ENCODE peak calls at places on chromosomes 13 and 19, in nine cellular contexts. One of them, this sample, is unnamed.
A peak's percentile ranks its signal among the peaks of the same experiment; 100 is the strongest.

GRCh38 chr13:114017966-114018365 is 44.1 kb upstream of the C13orf46 start:
- DNase-seq in activated T-helper 1 cell treated with anti-CD3 and anti-CD28 coated beads, Interleukin-12 subunit alpha, Interleukin-12 subunit beta, Interleukin-2, Interleukin-4 antibody, amounts not matched to agents 30 ng/mL and 10 ng/mL and 1 ng/mL, durations not matched to agents 14 hours and 24 hours and 36 hours: no peak
- DNase-seq in amniotic stem cell: no peak
- DNase-seq in endothelial cell: no peak
- DNase-seq in stimulated activated CD4-positive, alpha-beta T cell treated with anti-CD3 and anti-CD28 coated beads, Interleukin-1b, Interleukin-23, amount 100 ng/mL, for 24 hours: no peak
- DNase-seq in NCI-H2107: no peak
- DNase-seq in HFF-Myc: no peak
- DNase-seq in body of pancreas: no peak
- DNase-seq in IMR-90: no peak
- DNase-seq in this sample: no peak

GRCh38 chr13:107210216-107211010 is 642.5 kb upstream of the ARGLU1 start:
- DNase-seq in activated T-helper 1 cell treated with anti-CD3 and anti-CD28 coated beads, Interleukin-12 subunit alpha, Interleukin-12 subunit beta, Interleukin-2, Interleukin-4 antibody, amounts not matched to agents 30 ng/mL and 10 ng/mL and 1 ng/mL, durations not matched to agents 14 hours and 24 hours and 36 hours: no peak
- DNase-seq in amniotic stem cell: no peak
- DNase-seq in endothelial cell: no peak
- DNase-seq in stimulated activated CD4-positive, alpha-beta T cell treated with anti-CD3 and anti-CD28 coated beads, Interleukin-1b, Interleukin-23, amount 100 ng/mL, for 24 hours: no peak
- DNase-seq in NCI-H2107: peak; percentile 91
- DNase-seq in HFF-Myc: no peak
- DNase-seq in body of pancreas: no peak
- DNase-seq in IMR-90: peak; percentile 20
- DNase-seq in this sample: no peak

GRCh38 chr19:40659566-40659965 is 30.9 kb downstream of the NUMBL start:
- DNase-seq in activated T-helper 1 cell treated with anti-CD3 and anti-CD28 coated beads, Interleukin-12 subunit alpha, Interleukin-12 subunit beta, Interleukin-2, Interleukin-4 antibody, amounts not matched to agents 30 ng/mL and 10 ng/mL and 1 ng/mL, durations not matched to agents 14 hours and 24 hours and 36 hours: no peak
- DNase-seq in amniotic stem cell: no peak
- DNase-seq in endothelial cell: no peak
- DNase-seq in stimulated activated CD4-positive, alpha-beta T cell treated with anti-CD3 and anti-CD28 coated beads, Interleukin-1b, Interleukin-23, amount 100 ng/mL, for 24 hours: no peak
- DNase-seq in NCI-H2107: no peak
- DNase-seq in HFF-Myc: no peak
- DNase-seq in body of pancreas: no peak
- DNase-seq in IMR-90: no peak
- DNase-seq in this sample: no peak

GRCh38 chr19:15902254-15902653 is 4.4 kb upstream of the CYP4F2 start:
- DNase-seq in activated T-helper 1 cell treated with anti-CD3 and anti-CD28 coated beads, Interleukin-12 subunit alpha, Interleukin-12 subunit beta, Interleukin-2, Interleukin-4 antibody, amounts not matched to agents 30 ng/mL and 10 ng/mL and 1 ng/mL, durations not matched to agents 14 hours and 24 hours and 36 hours: no peak
- DNase-seq in amniotic stem cell: no peak
- DNase-seq in endothelial cell: no peak
- DNase-seq in stimulated activated CD4-positive, alpha-beta T cell treated with anti-CD3 and anti-CD28 coated beads, Interleukin-1b, Interleukin-23, amount 100 ng/mL, for 24 hours: no peak
- DNase-seq in NCI-H2107: no peak
- DNase-seq in HFF-Myc: no peak
- DNase-seq in body of pancreas: no peak
- DNase-seq in IMR-90: no peak
- DNase-seq in this sample: no peak

GRCh38 chr13:49086711-49087110 is 111.0 kb downstream of the FNDC3A start:
- DNase-seq in activated T-helper 1 cell treated with anti-CD3 and anti-CD28 coated beads, Interleukin-12 subunit alpha, Interleukin-12 subunit beta, Interleukin-2, Interleukin-4 antibody, amounts not matched to agents 30 ng/mL and 10 ng/mL and 1 ng/mL, durations not matched to agents 14 hours and 24 hours and 36 hours: no peak
- DNase-seq in amniotic stem cell: no peak
- DNase-seq in endothelial cell: no peak
- DNase-seq in stimulated activated CD4-positive, alpha-beta T cell treated with anti-CD3 and anti-CD28 coated beads, Interleukin-1b, Interleukin-23, amount 100 ng/mL, for 24 hours: no peak
- DNase-seq in NCI-H2107: no peak
- DNase-seq in HFF-Myc: no peak
- DNase-seq in body of pancreas: no peak
- DNase-seq in IMR-90: peak; percentile 76
- DNase-seq in this sample: no peak

GRCh38 chr13:96963786-96964475 is 30.3 kb downstream of the OXGR1 start:
- DNase-seq in activated T-helper 1 cell treated with anti-CD3 and anti-CD28 coated beads, Interleukin-12 subunit alpha, Interleukin-12 subunit beta, Interleukin-2, Interleukin-4 antibody, amounts not matched to agents 30 ng/mL and 10 ng/mL and 1 ng/mL, durations not matched to agents 14 hours and 24 hours and 36 hours: no peak
- DNase-seq in amniotic stem cell: no peak
- DNase-seq in endothelial cell: no peak
- DNase-seq in stimulated activated CD4-positive, alpha-beta T cell treated with anti-CD3 and anti-CD28 coated beads, Interleukin-1b, Interleukin-23, amount 100 ng/mL, for 24 hours: no peak
- DNase-seq in NCI-H2107: no peak
- DNase-seq in HFF-Myc: no peak
- DNase-seq in body of pancreas: no peak
- DNase-seq in IMR-90: no peak
- DNase-seq in this sample: no peak

GRCh38 chr13:110228936-110229904 is 77.7 kb downstream of the COL4A1 start:
- DNase-seq in activated T-helper 1 cell treated with anti-CD3 and anti-CD28 coated beads, Interleukin-12 subunit alpha, Interleukin-12 subunit beta, Interleukin-2, Interleukin-4 antibody, amounts not matched to agents 30 ng/mL and 10 ng/mL and 1 ng/mL, durations not matched to agents 14 hours and 24 hours and 36 hours: no peak
- DNase-seq in amniotic stem cell: no peak
- DNase-seq in endothelial cell: no peak
- DNase-seq in stimulated activated CD4-positive, alpha-beta T cell treated with anti-CD3 and anti-CD28 coated beads, Interleukin-1b, Interleukin-23, amount 100 ng/mL, for 24 hours: no peak
- DNase-seq in NCI-H2107: no peak
- DNase-seq in HFF-Myc: no peak
- DNase-seq in body of pancreas: no peak
- DNase-seq in IMR-90: no peak
- DNase-seq in this sample: no peak

GRCh38 chr13:69947577-69947976 is 160.0 kb upstream of the ATXN8OS start:
- DNase-seq in activated T-helper 1 cell treated with anti-CD3 and anti-CD28 coated beads, Interleukin-12 subunit alpha, Interleukin-12 subunit beta, Interleukin-2, Interleukin-4 antibody, amounts not matched to agents 30 ng/mL and 10 ng/mL and 1 ng/mL, durations not matched to agents 14 hours and 24 hours and 36 hours: no peak
- DNase-seq in amniotic stem cell: no peak
- DNase-seq in endothelial cell: no peak
- DNase-seq in stimulated activated CD4-positive, alpha-beta T cell treated with anti-CD3 and anti-CD28 coated beads, Interleukin-1b, Interleukin-23, amount 100 ng/mL, for 24 hours: no peak
- DNase-seq in NCI-H2107: no peak
- DNase-seq in HFF-Myc: no peak
- DNase-seq in body of pancreas: no peak
- DNase-seq in IMR-90: no peak
- DNase-seq in this sample: no peak

GRCh38 chr13:107144432-107144831 is 576.5 kb upstream of the ARGLU1 start:
- DNase-seq in activated T-helper 1 cell treated with anti-CD3 and anti-CD28 coated beads, Interleukin-12 subunit alpha, Interleukin-12 subunit beta, Interleukin-2, Interleukin-4 antibody, amounts not matched to agents 30 ng/mL and 10 ng/mL and 1 ng/mL, durations not matched to agents 14 hours and 24 hours and 36 hours: no peak
- DNase-seq in amniotic stem cell: no peak
- DNase-seq in endothelial cell: no peak
- DNase-seq in stimulated activated CD4-positive, alpha-beta T cell treated with anti-CD3 and anti-CD28 coated beads, Interleukin-1b, Interleukin-23, amount 100 ng/mL, for 24 hours: no peak
- DNase-seq in NCI-H2107: no peak
- DNase-seq in HFF-Myc: no peak
- DNase-seq in body of pancreas: no peak
- DNase-seq in IMR-90: peak; percentile 27
- DNase-seq in this sample: no peak

GRCh38 chr13:58478858-58479257 is 847.3 kb downstream of the PCDH17 start:
- DNase-seq in activated T-helper 1 cell treated with anti-CD3 and anti-CD28 coated beads, Interleukin-12 subunit alpha, Interleukin-12 subunit beta, Interleukin-2, Interleukin-4 antibody, amounts not matched to agents 30 ng/mL and 10 ng/mL and 1 ng/mL, durations not matched to agents 14 hours and 24 hours and 36 hours: no peak
- DNase-seq in amniotic stem cell: no peak
- DNase-seq in endothelial cell: no peak
- DNase-seq in stimulated activated CD4-positive, alpha-beta T cell treated with anti-CD3 and anti-CD28 coated beads, Interleukin-1b, Interleukin-23, amount 100 ng/mL, for 24 hours: no peak
- DNase-seq in NCI-H2107: no peak
- DNase-seq in HFF-Myc: no peak
- DNase-seq in body of pancreas: no peak
- DNase-seq in IMR-90: no peak
- DNase-seq in this sample: no peak

GRCh38 chr13:100550433-100550832 is 38.2 kb downstream of the GGACT start:
- DNase-seq in activated T-helper 1 cell treated with anti-CD3 and anti-CD28 coated beads, Interleukin-12 subunit alpha, Interleukin-12 subunit beta, Interleukin-2, Interleukin-4 antibody, amounts not matched to agents 30 ng/mL and 10 ng/mL and 1 ng/mL, durations not matched to agents 14 hours and 24 hours and 36 hours: no peak
- DNase-seq in amniotic stem cell: peak; percentile 9
- DNase-seq in endothelial cell: no peak
- DNase-seq in stimulated activated CD4-positive, alpha-beta T cell treated with anti-CD3 and anti-CD28 coated beads, Interleukin-1b, Interleukin-23, amount 100 ng/mL, for 24 hours: no peak
- DNase-seq in NCI-H2107: no peak
- DNase-seq in HFF-Myc: peak; percentile 33
- DNase-seq in body of pancreas: no peak
- DNase-seq in IMR-90: peak; percentile 15
- DNase-seq in this sample: no peak

GRCh38 chr13:31827707-31828106 is 88.4 kb downstream of the RXFP2 start:
- DNase-seq in activated T-helper 1 cell treated with anti-CD3 and anti-CD28 coated beads, Interleukin-12 subunit alpha, Interleukin-12 subunit beta, Interleukin-2, Interleukin-4 antibody, amounts not matched to agents 30 ng/mL and 10 ng/mL and 1 ng/mL, durations not matched to agents 14 hours and 24 hours and 36 hours: no peak
- DNase-seq in amniotic stem cell: no peak
- DNase-seq in endothelial cell: no peak
- DNase-seq in stimulated activated CD4-positive, alpha-beta T cell treated with anti-CD3 and anti-CD28 coated beads, Interleukin-1b, Interleukin-23, amount 100 ng/mL, for 24 hours: no peak
- DNase-seq in NCI-H2107: no peak
- DNase-seq in HFF-Myc: no peak
- DNase-seq in body of pancreas: no peak
- DNase-seq in IMR-90: no peak
- DNase-seq in this sample: no peak

GRCh38 chr19:4503224-4504170 is 14.8 kb downstream of the PLIN4 start:
- DNase-seq in activated T-helper 1 cell treated with anti-CD3 and anti-CD28 coated beads, Interleukin-12 subunit alpha, Interleukin-12 subunit beta, Interleukin-2, Interleukin-4 antibody, amounts not matched to agents 30 ng/mL and 10 ng/mL and 1 ng/mL, durations not matched to agents 14 hours and 24 hours and 36 hours: no peak
- DNase-seq in amniotic stem cell: no peak
- DNase-seq in endothelial cell: no peak
- DNase-seq in stimulated activated CD4-positive, alpha-beta T cell treated with anti-CD3 and anti-CD28 coated beads, Interleukin-1b, Interleukin-23, amount 100 ng/mL, for 24 hours: no peak
- DNase-seq in NCI-H2107: no peak
- DNase-seq in HFF-Myc: no peak
- DNase-seq in body of pancreas: no peak
- DNase-seq in IMR-90: no peak
- DNase-seq in this sample: no peak

GRCh38 chr13:44971656-44972595 is 17.3 kb downstream of the NUFIP1 start:
- DNase-seq in activated T-helper 1 cell treated with anti-CD3 and anti-CD28 coated beads, Interleukin-12 subunit alpha, Interleukin-12 subunit beta, Interleukin-2, Interleukin-4 antibody, amounts not matched to agents 30 ng/mL and 10 ng/mL and 1 ng/mL, durations not matched to agents 14 hours and 24 hours and 36 hours: no peak
- DNase-seq in amniotic stem cell: no peak
- DNase-seq in endothelial cell: no peak
- DNase-seq in stimulated activated CD4-positive, alpha-beta T cell treated with anti-CD3 and anti-CD28 coated beads, Interleukin-1b, Interleukin-23, amount 100 ng/mL, for 24 hours: no peak
- DNase-seq in NCI-H2107: no peak
- DNase-seq in HFF-Myc: peak; percentile 31
- DNase-seq in body of pancreas: no peak
- DNase-seq in IMR-90: peak; percentile 68
- DNase-seq in this sample: no peak

GRCh38 chr19:54916822-54917221 is 10.9 kb downstream of the NCR1 start:
- DNase-seq in activated T-helper 1 cell treated with anti-CD3 and anti-CD28 coated beads, Interleukin-12 subunit alpha, Interleukin-12 subunit beta, Interleukin-2, Interleukin-4 antibody, amounts not matched to agents 30 ng/mL and 10 ng/mL and 1 ng/mL, durations not matched to agents 14 hours and 24 hours and 36 hours: no peak
- DNase-seq in amniotic stem cell: no peak
- DNase-seq in endothelial cell: no peak
- DNase-seq in stimulated activated CD4-positive, alpha-beta T cell treated with anti-CD3 and anti-CD28 coated beads, Interleukin-1b, Interleukin-23, amount 100 ng/mL, for 24 hours: no peak
- DNase-seq in NCI-H2107: no peak
- DNase-seq in HFF-Myc: no peak
- DNase-seq in body of pancreas: no peak
- DNase-seq in IMR-90: no peak
- DNase-seq in this sample: peak; percentile 29

GRCh38 chr13:107999751-108000150 is 215.6 kb downstream of the LIG4 start:
- DNase-seq in activated T-helper 1 cell treated with anti-CD3 and anti-CD28 coated beads, Interleukin-12 subunit alpha, Interleukin-12 subunit beta, Interleukin-2, Interleukin-4 antibody, amounts not matched to agents 30 ng/mL and 10 ng/mL and 1 ng/mL, durations not matched to agents 14 hours and 24 hours and 36 hours: no peak
- DNase-seq in amniotic stem cell: no peak
- DNase-seq in endothelial cell: no peak
- DNase-seq in stimulated activated CD4-positive, alpha-beta T cell treated with anti-CD3 and anti-CD28 coated beads, Interleukin-1b, Interleukin-23, amount 100 ng/mL, for 24 hours: no peak
- DNase-seq in NCI-H2107: no peak
- DNase-seq in HFF-Myc: no peak
- DNase-seq in body of pancreas: no peak
- DNase-seq in IMR-90: no peak
- DNase-seq in this sample: no peak

GRCh38 chr13:77448689-77449088 is 86.8 kb upstream of the SCEL start:
- DNase-seq in activated T-helper 1 cell treated with anti-CD3 and anti-CD28 coated beads, Interleukin-12 subunit alpha, Interleukin-12 subunit beta, Interleukin-2, Interleukin-4 antibody, amounts not matched to agents 30 ng/mL and 10 ng/mL and 1 ng/mL, durations not matched to agents 14 hours and 24 hours and 36 hours: no peak
- DNase-seq in amniotic stem cell: no peak
- DNase-seq in endothelial cell: no peak
- DNase-seq in stimulated activated CD4-positive, alpha-beta T cell treated with anti-CD3 and anti-CD28 coated beads, Interleukin-1b, Interleukin-23, amount 100 ng/mL, for 24 hours: no peak
- DNase-seq in NCI-H2107: no peak
- DNase-seq in HFF-Myc: no peak
- DNase-seq in body of pancreas: no peak
- DNase-seq in IMR-90: no peak
- DNase-seq in this sample: no peak

GRCh38 chr19:30784850-30785459 is 412.8 kb downstream of the ZNF536 start:
- DNase-seq in activated T-helper 1 cell treated with anti-CD3 and anti-CD28 coated beads, Interleukin-12 subunit alpha, Interleukin-12 subunit beta, Interleukin-2, Interleukin-4 antibody, amounts not matched to agents 30 ng/mL and 10 ng/mL and 1 ng/mL, durations not matched to agents 14 hours and 24 hours and 36 hours: peak; percentile 26
- DNase-seq in amniotic stem cell: no peak
- DNase-seq in endothelial cell: peak; percentile 79
- DNase-seq in stimulated activated CD4-positive, alpha-beta T cell treated with anti-CD3 and anti-CD28 coated beads, Interleukin-1b, Interleukin-23, amount 100 ng/mL, for 24 hours: peak; percentile 34
- DNase-seq in NCI-H2107: peak; percentile 18
- DNase-seq in HFF-Myc: no peak
- DNase-seq in body of pancreas: peak; percentile 56
- DNase-seq in IMR-90: peak; percentile 26
- DNase-seq in this sample: peak; percentile 18

GRCh38 chr13:25286308-25286968 is 850 bp downstream of the MTMR6 start:
- DNase-seq in activated T-helper 1 cell treated with anti-CD3 and anti-CD28 coated beads, Interleukin-12 subunit alpha, Interleukin-12 subunit beta, Interleukin-2, Interleukin-4 antibody, amounts not matched to agents 30 ng/mL and 10 ng/mL and 1 ng/mL, durations not matched to agents 14 hours and 24 hours and 36 hours: peak; percentile 39
- DNase-seq in amniotic stem cell: peak; percentile 27
- DNase-seq in endothelial cell: peak; percentile 37
- DNase-seq in stimulated activated CD4-positive, alpha-beta T cell treated with anti-CD3 and anti-CD28 coated beads, Interleukin-1b, Interleukin-23, amount 100 ng/mL, for 24 hours: no peak
- DNase-seq in NCI-H2107: no peak
- DNase-seq in HFF-Myc: no peak
- DNase-seq in body of pancreas: peak; percentile 30
- DNase-seq in IMR-90: peak; percentile 58
- DNase-seq in this sample: no peak

GRCh38 chr13:64453831-64454230 is 2776.3 kb downstream of the PCDH9 start:
- DNase-seq in activated T-helper 1 cell treated with anti-CD3 and anti-CD28 coated beads, Interleukin-12 subunit alpha, Interleukin-12 subunit beta, Interleukin-2, Interleukin-4 antibody, amounts not matched to agents 30 ng/mL and 10 ng/mL and 1 ng/mL, durations not matched to agents 14 hours and 24 hours and 36 hours: no peak
- DNase-seq in amniotic stem cell: no peak
- DNase-seq in endothelial cell: no peak
- DNase-seq in stimulated activated CD4-positive, alpha-beta T cell treated with anti-CD3 and anti-CD28 coated beads, Interleukin-1b, Interleukin-23, amount 100 ng/mL, for 24 hours: no peak
- DNase-seq in NCI-H2107: no peak
- DNase-seq in HFF-Myc: no peak
- DNase-seq in body of pancreas: no peak
- DNase-seq in IMR-90: peak; percentile 1
- DNase-seq in this sample: no peak

GRCh38 chr13:99027260-99027659 is 49.4 kb upstream of the DOCK9 start:
- DNase-seq in activated T-helper 1 cell treated with anti-CD3 and anti-CD28 coated beads, Interleukin-12 subunit alpha, Interleukin-12 subunit beta, Interleukin-2, Interleukin-4 antibody, amounts not matched to agents 30 ng/mL and 10 ng/mL and 1 ng/mL, durations not matched to agents 14 hours and 24 hours and 36 hours: no peak
- DNase-seq in amniotic stem cell: no peak
- DNase-seq in endothelial cell: no peak
- DNase-seq in stimulated activated CD4-positive, alpha-beta T cell treated with anti-CD3 and anti-CD28 coated beads, Interleukin-1b, Interleukin-23, amount 100 ng/mL, for 24 hours: no peak
- DNase-seq in NCI-H2107: no peak
- DNase-seq in HFF-Myc: no peak
- DNase-seq in body of pancreas: no peak
- DNase-seq in IMR-90: no peak
- DNase-seq in this sample: no peak